ENCODE peak calls at places on chromosomes 12 and 14, in five cellular contexts. F is glutamatergic neuron; N is T-cell; P is stimulated activated CD4-positive, alpha-beta T cell treated with anti-CD3 and anti-CD28 coated beads, Interleukin-1b, Interleukin-23, amount 100 ng/mL, for 24 hours; Q is neural crest cell. M is an unnamed sample.
A peak's percentile ranks its signal among the peaks of the same experiment; 100 is the strongest.

GRCh38 chr12:103855036-103855712 is 14.1 kb upstream of the NT5DC3 start:
- DNase-seq in P (no peak), N (no peak), F (no peak), Q (no peak), M (no peak)

GRCh38 chr14:59333235-59333634 is 131.9 kb downstream of the GPR135 start:
- DNase-seq in N (no peak), Q (no peak), F (no peak), P (no peak), M (no peak)

GRCh38 chr14:34461334-34462131 is 507 bp downstream of the SPTSSA start:
- DNase-seq in F (peak; percentile 61), Q (peak; percentile 44), P (peak; percentile 7), N (no peak), M (no peak)

GRCh38 chr14:50822501-50823042 is 8.4 kb downstream of the NIN start:
- DNase-seq in P (no peak), F (no peak), Q (no peak), N (no peak), M (no peak)

GRCh38 chr12:2574536-2574935 is 220.2 kb upstream of the FKBP4 start:
- DNase-seq in F (no peak), P (no peak), Q (no peak), N (no peak), M (no peak)

GRCh38 chr14:36857136-36857535 is 195.5 kb downstream of the PAX9 start:
- DNase-seq in N (no peak), P (no peak), Q (no peak), F (no peak), M (no peak)

GRCh38 chr12:119020377-119021360 is 39.3 kb downstream of the SRRM4 start:
- DNase-seq in Q (peak; percentile 50), P (no peak), N (no peak), F (peak; percentile 83), M (no peak)

GRCh38 chr14:55807059-55807499 is 227.1 kb downstream of the KTN1 start:
- DNase-seq in Q (no peak), N (peak; percentile 90), P (peak; percentile 27), F (no peak), M (no peak)

GRCh38 chr12:49662998-49663843 is 39.9 kb downstream of the PRPF40B start:
- DNase-seq in Q (no peak), F (no peak), P (peak; percentile 48), N (peak; percentile 86), M (no peak)

GRCh38 chr12:70774055-70774454 is 136.8 kb upstream of the PTPRB start:
- DNase-seq in N (no peak), F (no peak), P (no peak), Q (no peak), M (no peak)

GRCh38 chr12:125050868-125051267 is 14.4 kb upstream of the AACS start:
- DNase-seq in P (no peak), F (no peak), Q (no peak), N (no peak), M (no peak)

GRCh38 chr14:88023658-88024187 is 18.8 kb downstream of the GPR65 start:
- DNase-seq in N (no peak), P (no peak), F (no peak), Q (no peak), M (no peak)

GRCh38 chr12:76259660-76260389 is 88.4 kb downstream of the BBS10 start:
- DNase-seq in F (no peak), P (no peak), Q (no peak), N (no peak), M (no peak)

GRCh38 chr14:72401632-72402428 is 469.6 kb downstream of the RGS6 start:
- DNase-seq in N (peak; percentile 24), P (no peak), F (no peak), Q (no peak), M (no peak)

GRCh38 chr14:83483063-83483462 is 1949.4 kb upstream of the SEL1L start:
- DNase-seq in P (no peak), F (no peak), N (no peak), Q (no peak), M (no peak)